ENCODE peak calls at places on chromosomes 3 and 15, in eight cellular contexts. F, O, A, T, C, B, G and J are unnamed samples. For H3K4me1, the result is how much of the 10 kb centered on the place peaks cover.

GRCh38 chr15:47616876-47617275 is 100.4 kb upstream of the SEMA6D start:
- DNase-seq in F (no peak), O (no peak), A (no peak), T (no peak), C (no peak), B (no peak), G (no peak), J (no peak)

GRCh38 chr3:65406470-65406869 is 632.2 kb downstream of the MAGI1 start:
- DNase-seq in F (no peak), O (peak), A (no peak), T (no peak), C (no peak), B (no peak), G (no peak), J (no peak)

GRCh38 chr3:66371432-66371831 is 129.4 kb downstream of the LRIG1 start:
- DNase-seq in F (no peak), O (no peak), A (no peak), T (no peak), C (no peak), B (no peak), G (no peak), J (no peak)

GRCh38 chr15:98221144-98221543 is 260.6 kb downstream of the ARRDC4 start:
- DNase-seq in F (no peak), O (no peak), A (no peak), T (no peak), C (no peak), B (no peak), G (no peak), J (no peak)

GRCh38 chr3:151835751-151836550 is 22.0 kb downstream of the AADAC start:
- DNase-seq in F (no peak), O (peak), A (no peak), T (no peak), C (no peak), B (no peak), G (no peak), J (no peak)

GRCh38 chr15:100867476-100867875 is 12.2 kb upstream of the ALDH1A3 start:
- DNase-seq in F (no peak), O (no peak), A (no peak), T (no peak), C (no peak), B (no peak), G (no peak), J (no peak)

GRCh38 chr3:196272826-196273225 is 14.7 kb downstream of the PCYT1A start:
- DNase-seq in F (no peak), O (no peak), A (no peak), T (peak), C (no peak), B (no peak), G (no peak), J (no peak)

GRCh38 chr3:149753717-149754116 is 1.4 kb upstream of the COMMD2 start:
- DNase-seq in F (no peak), O (no peak), A (no peak), T (no peak), C (no peak), B (no peak), G (no peak), J (no peak)

GRCh38 chr3:61714225-61714624 is 152.9 kb downstream of the PTPRG start:
- DNase-seq in F (no peak), O (no peak), A (no peak), T (no peak), C (no peak), B (no peak), G (no peak), J (no peak)

GRCh38 chr15:55530861-55531313 is 22.9 kb upstream of the DNAAF4 start:
- DNase-seq in F (no peak), O (peak), A (no peak), T (no peak), C (peak), B (no peak), G (no peak), J (no peak)

GRCh38 chr3:169246158-169246557 is 417.4 kb downstream of the MECOM start:
- DNase-seq in F (no peak), O (no peak), A (no peak), T (no peak), C (no peak), B (no peak), G (no peak), J (no peak)

GRCh38 chr3:124698030-124698770 is 32.1 kb upstream of the UMPS start:
- DNase-seq in F (no peak), O (no peak), A (no peak), T (no peak), C (no peak), B (no peak), G (no peak), J (no peak)

GRCh38 chr3:108953700-108954099 is at the start of gene GUCA1C:
- DNase-seq in F (no peak), O (no peak), A (no peak), T (no peak), C (no peak), B (no peak), G (no peak), J (no peak)

GRCh38 chr15:100973351-100974034 is 54.3 kb downstream of the LRRK1 start:
- DNase-seq in F (no peak), O (no peak), A (no peak), T (no peak), C (peak), B (no peak), G (no peak), J (peak)

GRCh38 chr3:186464424-186465093 is 79.6 kb downstream of the CRYGS start:
- DNase-seq in F (no peak), O (no peak), A (no peak), T (no peak), C (no peak), B (no peak), G (no peak), J (no peak)

DNA sequence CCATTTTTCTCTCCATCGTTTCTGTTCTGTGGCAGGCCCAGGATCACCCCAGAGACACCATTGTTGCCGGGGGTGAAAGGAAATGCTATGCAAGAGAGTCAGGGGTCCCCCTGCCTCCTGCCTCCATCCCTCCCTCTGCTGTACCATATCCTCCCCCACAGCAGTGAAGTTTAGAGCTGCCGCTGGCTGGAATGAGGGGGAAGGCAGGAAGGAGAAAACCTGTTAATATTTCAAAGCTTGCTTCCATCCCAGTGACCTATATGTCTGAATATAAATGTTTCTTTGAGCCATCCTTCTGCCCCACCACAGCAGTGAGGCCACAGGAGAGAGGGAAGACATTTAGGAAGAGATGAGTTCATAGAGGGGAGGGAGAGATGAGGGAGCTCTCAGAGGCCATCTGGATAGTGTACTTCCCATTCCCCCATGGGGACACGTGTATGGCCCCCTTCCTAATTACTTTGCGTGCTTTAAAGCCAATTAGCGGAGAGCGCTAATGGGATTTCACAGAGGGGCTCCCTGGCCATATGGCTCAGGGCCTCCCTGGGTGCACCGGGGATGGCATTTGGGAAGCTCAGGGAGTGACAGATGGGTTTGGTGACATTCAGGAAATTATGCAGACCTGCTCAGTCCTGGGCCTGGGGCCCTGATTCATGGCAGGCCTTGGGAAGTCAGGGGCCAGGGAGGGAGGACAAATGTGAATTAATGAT is 40.4 kb upstream of the CHRNB4 start:
- DNase-seq in F (no peak), O (no peak), A (no peak), T (no peak), C (peak), B (no peak), G (no peak), J (no peak)
- H3K4me1 ChIP-seq in F (under half), O (under half), A (under half), T (under half), C (half or more), B (under half), G (under half), J (under half)

DNA sequence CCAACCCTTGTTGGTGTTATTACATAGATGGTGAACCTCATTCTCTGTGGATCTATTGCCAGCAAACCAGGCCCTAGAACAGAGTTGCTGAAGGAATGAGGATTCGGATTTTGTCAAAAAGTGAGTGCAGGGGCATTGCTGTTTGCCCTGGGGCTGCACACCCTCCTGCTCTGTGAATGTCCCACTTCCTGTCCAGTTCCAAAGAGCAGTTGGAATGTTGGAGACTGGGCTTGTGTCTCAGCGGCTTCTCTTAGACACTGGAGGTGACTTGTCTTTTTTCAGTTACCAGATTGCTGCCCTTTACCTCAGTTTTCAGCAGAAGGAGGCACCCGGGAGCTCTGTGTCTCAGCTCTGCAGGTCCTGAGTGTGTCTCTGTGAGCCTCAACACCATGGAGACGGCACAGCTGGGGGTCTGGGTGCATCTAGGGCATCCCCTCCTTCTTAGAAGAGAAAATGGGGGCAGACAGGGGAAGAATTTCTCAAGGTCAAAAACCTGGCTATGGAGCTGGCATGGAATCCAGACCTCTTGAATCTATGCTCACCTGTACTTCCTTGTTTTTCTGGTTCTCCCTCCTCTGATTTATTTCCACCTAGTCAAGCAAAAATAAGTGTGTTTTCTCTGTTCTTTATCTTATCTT is 46.3 kb downstream of the LIMD1 start:
- DNase-seq in F (no peak), O (no peak), A (no peak), T (no peak), C (no peak), B (no peak), G (no peak), J (peak)
- H3K4me1 ChIP-seq in F (under half), O (under half), A (under half), T (half or more), C (under half), B (under half), G (under half), J (under half)

DNA sequence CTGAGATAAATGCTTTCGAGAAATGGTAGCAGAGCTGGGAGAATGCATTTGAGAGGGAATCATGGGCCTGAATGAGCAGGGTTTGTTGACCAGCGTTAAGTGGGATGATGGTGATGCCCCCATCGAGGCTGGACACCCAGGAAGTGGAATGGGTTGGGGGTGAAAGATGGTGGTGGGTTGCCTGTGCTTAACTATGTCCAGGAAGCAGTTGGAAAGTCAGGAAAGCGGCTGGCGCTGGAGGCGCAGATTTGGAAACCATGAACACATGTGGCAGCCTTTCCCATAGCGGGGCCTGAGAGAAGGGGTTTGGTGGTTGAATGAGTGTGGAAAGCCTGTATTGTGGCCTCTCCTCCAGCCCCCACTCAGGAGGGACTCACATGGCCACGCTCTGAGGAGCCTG is 80.7 kb downstream of the AAGAB start:
- DNase-seq in F (peak), O (no peak), A (no peak), T (no peak), C (no peak), B (no peak), G (no peak), J (no peak)
- H3K4me1 ChIP-seq in F (under half), O (half or more), A (under half), T (under half), C (under half), B (under half), G (under half), J (under half)

GRCh38 chr3:138355071-138355470 is 6.7 kb downstream of the MRAS start:
- DNase-seq in F (no peak), O (no peak), A (no peak), T (no peak), C (no peak), B (no peak), G (no peak), J (no peak)
- H3K4me1 ChIP-seq in F (under half), O (under half), A (under half), T (half or more), C (under half), B (under half), G (under half), J (under half)

DNA sequence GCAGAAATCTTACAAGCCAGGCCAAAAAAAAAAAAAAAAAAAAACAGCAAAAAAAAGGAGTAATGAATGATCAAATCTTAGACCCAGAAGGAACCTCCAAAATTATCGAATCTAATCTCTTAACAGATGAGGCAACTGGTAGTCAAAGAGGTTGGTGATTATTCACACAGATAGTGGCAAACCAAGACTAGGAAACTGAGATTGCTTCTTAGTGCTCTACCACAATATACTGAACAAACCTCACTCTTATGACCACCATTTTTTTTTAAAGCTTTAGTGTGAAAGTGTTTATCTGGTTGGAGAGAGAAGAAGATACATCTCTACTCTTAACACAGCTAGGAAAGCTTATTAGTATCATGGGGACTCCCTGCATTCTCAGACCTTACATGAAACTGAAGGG is 17.3 kb downstream of the ATOSA start:
- DNase-seq in F (no peak), O (no peak), A (no peak), T (no peak), C (no peak), B (no peak), G (no peak), J (no peak)
- H3K4me1 ChIP-seq in F (under half), O (under half), A (under half), T (under half), C (under half), B (under half), G (under half), J (under half)

DNA sequence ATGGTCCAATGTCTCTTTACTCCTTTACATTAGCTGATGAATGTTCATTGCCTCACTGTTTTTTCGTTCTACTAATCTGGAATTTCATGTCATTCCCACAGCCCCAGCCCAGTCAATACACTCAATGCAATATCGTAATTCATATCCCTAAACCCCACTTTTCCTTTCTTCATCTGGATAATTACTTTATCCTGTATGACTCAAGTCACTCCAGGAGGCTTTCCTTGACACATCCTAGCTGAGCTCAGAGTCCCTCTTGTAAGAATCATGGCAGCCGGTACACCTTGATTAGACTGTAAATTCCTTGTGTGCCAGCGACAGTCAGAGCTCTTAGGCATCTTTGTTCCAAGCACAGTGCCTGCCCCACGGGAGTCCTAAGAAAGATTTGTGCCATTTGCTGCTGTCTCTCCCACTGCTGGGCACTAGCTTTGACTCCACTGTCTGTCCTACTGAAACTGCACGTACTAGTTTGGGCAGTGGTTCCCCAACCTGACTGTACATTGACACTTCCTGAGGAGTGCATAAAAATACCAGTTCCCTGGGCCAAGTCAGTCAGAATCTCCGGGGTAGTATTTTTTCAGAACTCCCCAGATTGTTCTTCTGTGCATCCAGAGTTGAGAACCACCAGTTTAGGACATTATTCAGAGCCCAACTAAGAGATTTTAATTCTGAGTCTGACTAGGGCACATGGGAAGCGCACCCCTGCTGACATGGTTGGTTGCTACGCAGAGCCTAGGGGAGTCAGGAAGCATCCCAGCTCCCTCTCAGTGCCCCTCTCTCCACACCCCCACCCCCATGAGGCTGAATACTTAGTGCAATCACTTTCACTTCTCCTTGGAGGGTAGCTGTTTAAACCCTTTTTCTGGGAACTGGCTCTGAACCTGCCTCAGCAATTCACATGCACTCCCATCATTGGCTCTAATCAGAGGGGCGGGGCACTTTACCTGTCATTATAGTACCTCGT is 19.5 kb upstream of the C3orf70 start:
- DNase-seq in F (no peak), O (no peak), A (no peak), T (no peak), C (no peak), B (no peak), G (no peak), J (peak)
- H3K4me1 ChIP-seq in F (under half), O (under half), A (under half), T (under half), C (under half), B (under half), G (under half), J (under half)

GRCh38 chr15:60572462-60573214 is 93.7 kb upstream of the ICE2 start:
- DNase-seq in F (no peak), O (no peak), A (no peak), T (no peak), C (no peak), B (no peak), G (no peak), J (no peak)
- H3K4me1 ChIP-seq in F (under half), O (under half), A (under half), T (half or more), C (under half), B (under half), G (half or more), J (under half)

GRCh38 chr3:114080201-114080600 is 23.7 kb downstream of the QTRT2 start:
- DNase-seq in F (no peak), O (no peak), A (no peak), T (no peak), C (no peak), B (no peak), G (no peak), J (no peak)

GRCh38 chr3:114076711-114077110 is 20.2 kb downstream of the QTRT2 start:
- DNase-seq in F (no peak), O (no peak), A (no peak), T (no peak), C (no peak), B (no peak), G (no peak), J (no peak)

GRCh38 chr3:114078126-114078525 is 21.6 kb downstream of the QTRT2 start:
- DNase-seq in F (no peak), O (peak), A (no peak), T (no peak), C (no peak), B (no peak), G (no peak), J (no peak)

GRCh38 chr3:114081022-114081421 is 24.5 kb downstream of the QTRT2 start:
- DNase-seq in F (no peak), O (peak), A (no peak), T (no peak), C (no peak), B (no peak), G (no peak), J (no peak)

DNA sequence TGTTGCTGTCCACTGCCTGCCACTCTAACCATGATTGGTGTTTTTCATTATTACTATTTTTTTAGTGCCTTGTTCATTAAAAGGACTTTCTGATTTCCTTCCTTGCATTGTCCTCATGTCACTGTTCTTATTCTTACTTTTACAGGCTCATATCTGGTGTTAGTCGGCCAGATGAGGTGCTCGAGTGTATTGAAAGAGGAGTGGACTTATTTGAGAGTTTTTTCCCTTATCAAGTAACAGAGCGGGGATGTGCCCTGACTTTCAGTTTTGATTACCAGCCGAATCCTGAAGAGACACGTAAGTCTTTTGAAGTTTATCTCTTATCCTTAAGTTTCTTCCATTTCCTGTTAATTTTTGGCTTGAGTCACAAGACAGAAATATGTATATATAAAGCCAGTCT is 23.2 kb downstream of the QTRT2 start:
- DNase-seq in F (no peak), O (peak), A (no peak), T (no peak), C (no peak), B (no peak), G (no peak), J (no peak)
- H3K4me1 ChIP-seq in F (under half), O (under half), A (under half), T (under half), C (under half), B (under half), G (under half), J (under half)

GRCh38 chr3:30664449-30664848 is 58.0 kb downstream of the TGFBR2 start:
- DNase-seq in F (no peak), O (no peak), A (peak), T (no peak), C (no peak), B (no peak), G (peak), J (no peak)
- H3K4me1 ChIP-seq in F (under half), O (under half), A (under half), T (half or more), C (under half), B (half or more), G (half or more), J (under half)

GRCh38 chr15:57686657-57687056 is 19.9 kb upstream of the POLR2M start:
- DNase-seq in F (no peak), O (no peak), A (no peak), T (no peak), C (no peak), B (no peak), G (no peak), J (no peak)

GRCh38 chr15:57684491-57685184 is 21.9 kb upstream of the POLR2M start:
- DNase-seq in F (no peak), O (no peak), A (no peak), T (no peak), C (no peak), B (no peak), G (no peak), J (no peak)

GRCh38 chr15:57683481-57683880 is 23.0 kb upstream of the POLR2M start:
- DNase-seq in F (no peak), O (no peak), A (no peak), T (no peak), C (no peak), B (no peak), G (no peak), J (no peak)

GRCh38 chr15:57685316-57685715 is 21.2 kb upstream of the POLR2M start:
- DNase-seq in F (no peak), O (no peak), A (no peak), T (no peak), C (no peak), B (no peak), G (no peak), J (no peak)

GRCh38 chr15:57685719-57686118 is 20.8 kb upstream of the POLR2M start:
- DNase-seq in F (no peak), O (no peak), A (no peak), T (no peak), C (no peak), B (no peak), G (no peak), J (no peak)
- H3K4me1 ChIP-seq in F (under half), O (under half), A (under half), T (half or more), C (under half), B (under half), G (under half), J (under half)